ENCODE peak calls at places on chromosome 19, in nine cellular contexts. One of them, this sample, is unnamed.

GRCh38 chr19:18839465-18840287 is 7.9 kb downstream of the UPF1 start:
- DNase-seq in ACHN: no peak
- DNase-seq in stimulated activated CD8-positive, alpha-beta memory T cell treated with anti-CD3 and anti-CD28 coated beads, Interleukin-2, amount 100 ng/mL, for 1 hour: no peak
- DNase-seq in nephron progenitor cell: no peak
- DNase-seq in choroid plexus epithelial cell: peak
- DNase-seq in iris pigment epithelial cell: peak
- DNase-seq in SW 1271: no peak
- DNase-seq in hepatic stellate cell: peak
- DNase-seq in heart right ventricle: no peak
- DNase-seq in this sample: no peak

GRCh38 chr19:40621283-40621682 is 20.1 kb downstream of the LTBP4 start:
- DNase-seq in ACHN: no peak
- DNase-seq in stimulated activated CD8-positive, alpha-beta memory T cell treated with anti-CD3 and anti-CD28 coated beads, Interleukin-2, amount 100 ng/mL, for 1 hour: no peak
- DNase-seq in nephron progenitor cell: no peak
- DNase-seq in choroid plexus epithelial cell: no peak
- DNase-seq in iris pigment epithelial cell: no peak
- DNase-seq in SW 1271: no peak
- DNase-seq in hepatic stellate cell: no peak
- DNase-seq in heart right ventricle: no peak
- DNase-seq in this sample: no peak

GRCh38 chr19:43607238-43608205 is 4.4 kb upstream of the SRRM5 start:
- DNase-seq in ACHN: no peak
- DNase-seq in stimulated activated CD8-positive, alpha-beta memory T cell treated with anti-CD3 and anti-CD28 coated beads, Interleukin-2, amount 100 ng/mL, for 1 hour: no peak
- DNase-seq in nephron progenitor cell: no peak
- DNase-seq in choroid plexus epithelial cell: no peak
- DNase-seq in iris pigment epithelial cell: no peak
- DNase-seq in SW 1271: no peak
- DNase-seq in hepatic stellate cell: no peak
- DNase-seq in heart right ventricle: no peak
- DNase-seq in this sample: no peak

GRCh38 chr19:45848922-45849321 is 14.0 kb downstream of the SYMPK start:
- DNase-seq in ACHN: no peak
- DNase-seq in stimulated activated CD8-positive, alpha-beta memory T cell treated with anti-CD3 and anti-CD28 coated beads, Interleukin-2, amount 100 ng/mL, for 1 hour: no peak
- DNase-seq in nephron progenitor cell: no peak
- DNase-seq in choroid plexus epithelial cell: peak
- DNase-seq in iris pigment epithelial cell: no peak
- DNase-seq in SW 1271: no peak
- DNase-seq in hepatic stellate cell: no peak
- DNase-seq in heart right ventricle: no peak
- DNase-seq in this sample: peak

GRCh38 chr19:34274827-34275625 is 20.7 kb downstream of the GARRE1 start:
- DNase-seq in ACHN: no peak
- DNase-seq in stimulated activated CD8-positive, alpha-beta memory T cell treated with anti-CD3 and anti-CD28 coated beads, Interleukin-2, amount 100 ng/mL, for 1 hour: no peak
- DNase-seq in nephron progenitor cell: no peak
- DNase-seq in choroid plexus epithelial cell: peak
- DNase-seq in iris pigment epithelial cell: peak
- DNase-seq in SW 1271: peak
- DNase-seq in hepatic stellate cell: peak
- DNase-seq in heart right ventricle: no peak
- DNase-seq in this sample: peak

GRCh38 chr19:16384688-16385087 is 60.1 kb downstream of the KLF2 start:
- DNase-seq in ACHN: no peak
- DNase-seq in stimulated activated CD8-positive, alpha-beta memory T cell treated with anti-CD3 and anti-CD28 coated beads, Interleukin-2, amount 100 ng/mL, for 1 hour: no peak
- DNase-seq in nephron progenitor cell: no peak
- DNase-seq in choroid plexus epithelial cell: no peak
- DNase-seq in iris pigment epithelial cell: no peak
- DNase-seq in SW 1271: no peak
- DNase-seq in hepatic stellate cell: no peak
- DNase-seq in heart right ventricle: no peak
- DNase-seq in this sample: no peak

GRCh38 chr19:6533746-6534418 is 3.1 kb downstream of the TNFSF9 start:
- DNase-seq in ACHN: no peak
- DNase-seq in stimulated activated CD8-positive, alpha-beta memory T cell treated with anti-CD3 and anti-CD28 coated beads, Interleukin-2, amount 100 ng/mL, for 1 hour: no peak
- DNase-seq in nephron progenitor cell: no peak
- DNase-seq in choroid plexus epithelial cell: no peak
- DNase-seq in iris pigment epithelial cell: no peak
- DNase-seq in SW 1271: no peak
- DNase-seq in hepatic stellate cell: no peak
- DNase-seq in heart right ventricle: no peak
- DNase-seq in this sample: no peak

GRCh38 chr19:33298146-33298911 is 4.0 kb downstream of the CEBPA start:
- DNase-seq in ACHN: no peak
- DNase-seq in stimulated activated CD8-positive, alpha-beta memory T cell treated with anti-CD3 and anti-CD28 coated beads, Interleukin-2, amount 100 ng/mL, for 1 hour: no peak
- DNase-seq in nephron progenitor cell: no peak
- DNase-seq in choroid plexus epithelial cell: no peak
- DNase-seq in iris pigment epithelial cell: no peak
- DNase-seq in SW 1271: no peak
- DNase-seq in hepatic stellate cell: no peak
- DNase-seq in heart right ventricle: no peak
- DNase-seq in this sample: no peak

GRCh38 chr19:2253106-2254051 is 2.8 kb downstream of the JSRP1 start:
- DNase-seq in ACHN: no peak
- DNase-seq in stimulated activated CD8-positive, alpha-beta memory T cell treated with anti-CD3 and anti-CD28 coated beads, Interleukin-2, amount 100 ng/mL, for 1 hour: no peak
- DNase-seq in nephron progenitor cell: peak
- DNase-seq in choroid plexus epithelial cell: no peak
- DNase-seq in iris pigment epithelial cell: no peak
- DNase-seq in SW 1271: no peak
- DNase-seq in hepatic stellate cell: no peak
- DNase-seq in heart right ventricle: no peak
- DNase-seq in this sample: no peak

GRCh38 chr19:4326837-4327251 is 11.8 kb downstream of the STAP2 start:
- DNase-seq in ACHN: no peak
- DNase-seq in stimulated activated CD8-positive, alpha-beta memory T cell treated with anti-CD3 and anti-CD28 coated beads, Interleukin-2, amount 100 ng/mL, for 1 hour: no peak
- DNase-seq in nephron progenitor cell: peak
- DNase-seq in choroid plexus epithelial cell: no peak
- DNase-seq in iris pigment epithelial cell: no peak
- DNase-seq in SW 1271: no peak
- DNase-seq in hepatic stellate cell: no peak
- DNase-seq in heart right ventricle: no peak
- DNase-seq in this sample: no peak

GRCh38 chr19:33622505-33622808 is 704 bp downstream of the CHST8 start:
- DNase-seq in ACHN: no peak
- DNase-seq in stimulated activated CD8-positive, alpha-beta memory T cell treated with anti-CD3 and anti-CD28 coated beads, Interleukin-2, amount 100 ng/mL, for 1 hour: no peak
- DNase-seq in nephron progenitor cell: no peak
- DNase-seq in choroid plexus epithelial cell: no peak
- DNase-seq in iris pigment epithelial cell: peak
- DNase-seq in SW 1271: no peak
- DNase-seq in hepatic stellate cell: no peak
- DNase-seq in heart right ventricle: no peak
- DNase-seq in this sample: no peak

GRCh38 chr19:6828698-6829633 is 56.5 kb downstream of the VAV1 start:
- DNase-seq in ACHN: no peak
- DNase-seq in stimulated activated CD8-positive, alpha-beta memory T cell treated with anti-CD3 and anti-CD28 coated beads, Interleukin-2, amount 100 ng/mL, for 1 hour: no peak
- DNase-seq in nephron progenitor cell: no peak
- DNase-seq in choroid plexus epithelial cell: no peak
- DNase-seq in iris pigment epithelial cell: no peak
- DNase-seq in SW 1271: peak
- DNase-seq in hepatic stellate cell: no peak
- DNase-seq in heart right ventricle: no peak
- DNase-seq in this sample: no peak

GRCh38 chr19:14432817-14433453 is at the start of gene PKN1:
- DNase-seq in ACHN: peak
- DNase-seq in stimulated activated CD8-positive, alpha-beta memory T cell treated with anti-CD3 and anti-CD28 coated beads, Interleukin-2, amount 100 ng/mL, for 1 hour: no peak
- DNase-seq in nephron progenitor cell: peak
- DNase-seq in choroid plexus epithelial cell: no peak
- DNase-seq in iris pigment epithelial cell: no peak
- DNase-seq in SW 1271: peak
- DNase-seq in hepatic stellate cell: peak
- DNase-seq in heart right ventricle: peak
- DNase-seq in this sample: peak

GRCh38 chr19:57357406-57357805 is 5.9 kb upstream of the TRAPPC2B start:
- DNase-seq in ACHN: no peak
- DNase-seq in stimulated activated CD8-positive, alpha-beta memory T cell treated with anti-CD3 and anti-CD28 coated beads, Interleukin-2, amount 100 ng/mL, for 1 hour: no peak
- DNase-seq in nephron progenitor cell: no peak
- DNase-seq in choroid plexus epithelial cell: no peak
- DNase-seq in iris pigment epithelial cell: no peak
- DNase-seq in SW 1271: no peak
- DNase-seq in hepatic stellate cell: no peak
- DNase-seq in heart right ventricle: no peak
- DNase-seq in this sample: no peak

GRCh38 chr19:3098141-3098514 is 4.0 kb downstream of the GNA11 start:
- DNase-seq in ACHN: no peak
- DNase-seq in stimulated activated CD8-positive, alpha-beta memory T cell treated with anti-CD3 and anti-CD28 coated beads, Interleukin-2, amount 100 ng/mL, for 1 hour: no peak
- DNase-seq in nephron progenitor cell: no peak
- DNase-seq in choroid plexus epithelial cell: no peak
- DNase-seq in iris pigment epithelial cell: no peak
- DNase-seq in SW 1271: no peak
- DNase-seq in hepatic stellate cell: peak
- DNase-seq in heart right ventricle: peak
- DNase-seq in this sample: no peak

GRCh38 chr19:15170345-15170744 is 30.4 kb downstream of the NOTCH3 start:
- DNase-seq in ACHN: no peak
- DNase-seq in stimulated activated CD8-positive, alpha-beta memory T cell treated with anti-CD3 and anti-CD28 coated beads, Interleukin-2, amount 100 ng/mL, for 1 hour: no peak
- DNase-seq in nephron progenitor cell: no peak
- DNase-seq in choroid plexus epithelial cell: no peak
- DNase-seq in iris pigment epithelial cell: no peak
- DNase-seq in SW 1271: no peak
- DNase-seq in hepatic stellate cell: no peak
- DNase-seq in heart right ventricle: no peak
- DNase-seq in this sample: no peak

GRCh38 chr19:6098574-6098973 is 11.7 kb downstream of the RFX2 start:
- DNase-seq in ACHN: no peak
- DNase-seq in stimulated activated CD8-positive, alpha-beta memory T cell treated with anti-CD3 and anti-CD28 coated beads, Interleukin-2, amount 100 ng/mL, for 1 hour: no peak
- DNase-seq in nephron progenitor cell: no peak
- DNase-seq in choroid plexus epithelial cell: no peak
- DNase-seq in iris pigment epithelial cell: no peak
- DNase-seq in SW 1271: no peak
- DNase-seq in hepatic stellate cell: no peak
- DNase-seq in heart right ventricle: no peak
- DNase-seq in this sample: no peak

This sample was measured in fibroblast of pulmonary artery.